ENCODE peak calls at places on chromosomes 12 and 14, in six cellular contexts. X, J, D, I, K and C are unnamed samples.
A peak's percentile ranks its signal among the peaks of the same experiment; 100 is the strongest.

GRCh38 chr12:101480849-101481248 is 5.7 kb downstream of the SPIC start:
- DNase-seq in K (no peak), J (no peak), D (no peak), I (no peak), X (no peak), C (no peak)

GRCh38 chr14:31401369-31401932 is 18.9 kb downstream of the HEATR5A start:
- DNase-seq in K (no peak), X (no peak), D (no peak), I (no peak), J (no peak), C (no peak)

GRCh38 chr14:69101331-69101826 is 51.5 kb downstream of the DCAF5 start:
- DNase-seq in J (no peak), D (no peak), I (peak; percentile 91), X (no peak), K (no peak), C (peak; percentile 85)

GRCh38 chr14:50659327-50659974 is 8.7 kb downstream of the SAV1 start:
- DNase-seq in D (no peak), X (no peak), K (no peak), I (no peak), J (no peak), C (peak; percentile 49)

GRCh38 chr12:70576341-70577282 is 60.6 kb downstream of the PTPRB start:
- DNase-seq in D (peak; percentile 41), X (no peak), K (no peak), I (peak; percentile 27), J (no peak), C (peak; percentile 81)

GRCh38 chr12:51592034-51592705 is 1.1 kb downstream of the SCN8A start:
- DNase-seq in K (no peak), J (no peak), I (no peak), D (no peak), X (no peak), C (no peak)

GRCh38 chr14:68820999-68821683 is 28.3 kb upstream of the ZFP36L1 start:
- DNase-seq in J (no peak), D (no peak), X (no peak), I (no peak), K (no peak), C (no peak)

GRCh38 chr12:98741615-98742265 is 96.7 kb downstream of the APAF1 start:
- DNase-seq in D (no peak), J (no peak), X (no peak), K (no peak), I (no peak), C (no peak)

GRCh38 chr12:91890742-91891141 is 254.9 kb downstream of the BTG1 start:
- DNase-seq in X (no peak), J (no peak), D (no peak), I (no peak), K (no peak), C (peak; percentile 38)

GRCh38 chr12:21940549-21940948 is 677 bp downstream of the ABCC9 start:
- DNase-seq in X (no peak), I (no peak), D (no peak), K (no peak), J (no peak), C (no peak)

GRCh38 chr14:24921903-24922302 is 128.0 kb downstream of the STXBP6 start:
- DNase-seq in X (no peak), J (no peak), K (no peak), I (no peak), D (no peak), C (no peak)

GRCh38 chr14:91573894-91574837 is 64.1 kb upstream of the PPP4R3A start:
- DNase-seq in J (peak; percentile 39), I (no peak), K (no peak), D (peak; percentile 87), X (peak; percentile 63), C (peak; percentile 13)

GRCh38 chr12:70398862-70399261 is 32.8 kb downstream of the KCNMB4 start:
- DNase-seq in X (no peak), I (no peak), J (no peak), K (no peak), D (no peak), C (no peak)

GRCh38 chr12:67981236-67982164 is 7.7 kb upstream of the IFNG-AS1 start:
- DNase-seq in I (no peak), K (no peak), J (no peak), D (peak; percentile 5), X (no peak), C (no peak)